ENCODE peak calls at places on chromosome 21, in four cellular contexts. T is small intestine, A is T47D, Y is HFFc6. V is an unnamed sample.

GRCh38 chr21:21200103-21200938 is 202.1 kb downstream of the NCAM2 start:
- DNase-seq in A (peak), T (peak), Y (peak), V (no peak)

GRCh38 chr21:18218331-18218730 is 26.3 kb upstream of the CHODL start:
- DNase-seq in T (no peak), Y (no peak), A (no peak), V (no peak)

GRCh38 chr21:34034369-34035014 is 38.9 kb upstream of the MRPS6 start:
- DNase-seq in Y (no peak), T (no peak), A (peak), V (no peak)

GRCh38 chr21:14686466-14687276 is 140.6 kb upstream of the SAMSN1 start:
- DNase-seq in A (no peak), Y (no peak), T (peak), V (no peak)

GRCh38 chr21:34229361-34229760 is 134.4 kb upstream of the KCNE2 start:
- DNase-seq in T (no peak), Y (no peak), A (no peak), V (no peak)

GRCh38 chr21:44932366-44933181 is 7.3 kb upstream of the SLX9 start:
- DNase-seq in Y (no peak), A (no peak), T (no peak), V (no peak)

GRCh38 chr21:43298546-43299440 is 128.1 kb downstream of the SIK1 start:
- DNase-seq in T (no peak), Y (no peak), A (no peak), V (no peak)

GRCh38 chr21:33019885-33020557 is 5.7 kb upstream of the OLIG2 start:
- DNase-seq in T (no peak), Y (no peak), A (no peak), V (no peak)

GRCh38 chr21:31180256-31181088 is 142.2 kb upstream of the KRTAP19-8 start:
- DNase-seq in A (peak), Y (peak), T (peak), V (peak)

GRCh38 chr21:45880097-45881068 is 101.2 kb upstream of the COL6A1 start:
- DNase-seq in A (peak), T (peak), Y (peak), V (peak)

GRCh38 chr21:26449161-26449560 is 123.9 kb downstream of the CYYR1 start:
- DNase-seq in Y (peak), A (no peak), T (no peak), V (no peak)

GRCh38 chr21:39630827-39631226 is 18.1 kb downstream of the B3GALT5 start:
- DNase-seq in A (peak), T (peak), Y (peak), V (peak)

GRCh38 chr21:29914326-29914725 is 25.5 kb downstream of the GRIK1 start:
- DNase-seq in T (no peak), A (no peak), Y (no peak), V (no peak)

GRCh38 chr21:42214921-42215320 is 4.0 kb upstream of the ABCG1 start:
- DNase-seq in T (no peak), Y (no peak), A (no peak), V (no peak)

GRCh38 chr21:32316363-32317215 is 17.9 kb downstream of the MRAP start:
- DNase-seq in A (no peak), Y (no peak), T (no peak), V (no peak)

GRCh38 chr21:46158666-46159300 is 3.4 kb upstream of the FTCD start:
- DNase-seq in T (no peak), A (no peak), Y (no peak), V (no peak)

GRCh38 chr21:32463889-32464300 is 51.4 kb downstream of the EVA1C start:
- DNase-seq in A (no peak), Y (peak), T (no peak), V (no peak)

GRCh38 chr21:28454978-28455600 is 537.6 kb downstream of the LTN1 start:
- DNase-seq in A (no peak), T (no peak), Y (peak), V (no peak)

GRCh38 chr21:43712268-43712942 is 6.5 kb upstream of the PDXK start:
- DNase-seq in T (peak), A (peak), Y (peak), V (peak)

GRCh38 chr21:38139380-38140168 is 117.2 kb upstream of the KCNJ15 start:
- DNase-seq in T (no peak), A (peak), Y (no peak), V (peak)

GRCh38 chr21:16071082-16071481 is 341.3 kb downstream of the USP25 start:
- DNase-seq in Y (peak), A (peak), T (no peak), V (no peak)

GRCh38 chr21:44370027-44370735 is 16.8 kb downstream of the TRPM2 start:
- DNase-seq in Y (peak), T (no peak), A (peak), V (peak)

GRCh38 chr21:15480160-15480559 is 249.6 kb upstream of the USP25 start:
- DNase-seq in Y (no peak), T (no peak), A (no peak), V (no peak)

GRCh38 chr21:45517249-45518065 is 24.8 kb downstream of the SLC19A1 start:
- DNase-seq in Y (no peak), A (no peak), T (no peak), V (no peak)

GRCh38 chr21:45209046-45209445 is 78.6 kb downstream of the POFUT2 start:
- DNase-seq in T (no peak), A (no peak), Y (peak), V (no peak)

GRCh38 chr21:35071347-35071746 is 22.2 kb upstream of the RUNX1 start:
- DNase-seq in A (no peak), T (no peak), Y (no peak), V (no peak)